ENCODE peak calls at places on chromosomes 16 and 17, in nine cellular contexts. C is A549; F is upper lobe of right lung; E is sigmoid colon; Q is tibial artery; W is right lobe of liver; U is neural progenitor cell; V is effector memory CD4-positive, alpha-beta T cell; M is AG04450. G is an unnamed sample.

GRCh38 chr17:14197582-14197981 is 39.1 kb downstream of the CDRT15 start:
- DNase-seq in C (no peak), F (no peak), E (no peak), Q (no peak), W (no peak), U (no peak), V (no peak), M (no peak), G (no peak)

GRCh38 chr16:978403-978802 is 3.2 kb upstream of the SOX8 start:
- DNase-seq in C (no peak), F (no peak), E (no peak), Q (no peak), W (no peak), U (no peak), V (no peak), M (no peak), G (no peak)

GRCh38 chr16:4775005-4775404 is 8.0 kb upstream of the ZNF500 start:
- DNase-seq in C (no peak), F (no peak), E (no peak), Q (no peak), W (no peak), U (no peak), V (no peak), M (no peak), G (no peak)

GRCh38 chr17:79405823-79406222 is 205.0 kb downstream of the RBFOX3 start:
- DNase-seq in C (no peak), F (no peak), E (no peak), Q (no peak), W (no peak), U (no peak), V (no peak), M (no peak), G (no peak)

GRCh38 chr16:78224342-78224741 is 124.9 kb downstream of the WWOX start:
- DNase-seq in C (no peak), F (no peak), E (no peak), Q (no peak), W (no peak), U (no peak), V (no peak), M (no peak), G (no peak)

GRCh38 chr17:48545022-48545376 is at the start of gene HOXB2:
- DNase-seq in C (no peak), F (no peak), E (no peak), Q (peak), W (no peak), U (no peak), V (no peak), M (no peak), G (no peak)

GRCh38 chr17:4509923-4510614 is 11.4 kb downstream of the SPNS2 start:
- DNase-seq in C (no peak), F (no peak), E (peak), Q (peak), W (peak), U (no peak), V (no peak), M (no peak), G (peak)

GRCh38 chr16:78210305-78210704 is 110.9 kb downstream of the WWOX start:
- DNase-seq in C (no peak), F (no peak), E (no peak), Q (no peak), W (no peak), U (peak), V (no peak), M (no peak), G (no peak)

GRCh38 chr16:84341533-84342295 is 26.6 kb upstream of the ATP2C2 start:
- DNase-seq in C (no peak), F (peak), E (no peak), Q (no peak), W (no peak), U (no peak), V (no peak), M (no peak), G (no peak)

GRCh38 chr16:3656491-3657468 is 2.3 kb downstream of the DNASE1 start:
- DNase-seq in C (no peak), F (peak), E (peak), Q (no peak), W (no peak), U (no peak), V (no peak), M (no peak), G (peak)

DNA sequence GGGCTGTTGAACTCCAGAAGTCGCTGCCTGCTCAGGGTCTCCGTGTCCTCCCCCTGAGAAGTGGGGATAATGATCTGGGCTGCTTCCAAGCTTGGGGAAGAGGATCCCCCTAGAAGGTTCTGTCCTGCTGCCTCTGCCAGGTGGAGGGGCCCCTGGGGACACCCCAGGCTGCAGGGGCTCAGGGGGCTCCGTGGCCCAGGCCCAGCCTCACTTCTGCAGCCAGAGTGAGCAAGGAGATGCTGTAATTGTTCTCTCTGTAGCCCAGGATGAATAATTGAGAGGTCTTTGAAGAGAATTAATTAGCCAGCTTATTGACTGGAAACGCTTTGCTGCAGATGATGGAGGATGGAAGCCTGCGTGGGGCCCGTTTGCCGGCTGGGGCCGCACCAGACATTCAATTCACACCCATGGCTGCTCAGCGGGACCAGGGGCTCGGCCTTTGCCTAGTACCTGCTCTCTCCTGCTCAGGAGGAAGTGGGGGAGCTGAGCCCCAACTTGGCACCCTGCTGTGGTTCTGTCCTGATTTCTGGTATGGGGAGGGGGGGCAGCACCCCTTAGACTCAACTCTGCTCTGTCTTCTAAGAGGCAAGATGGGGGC is 38.6 kb downstream of the TMEM235 start:
- DNase-seq in C (no peak), F (no peak), E (no peak), Q (no peak), W (no peak), U (peak), V (no peak), M (no peak), G (no peak)
- H3K4me3 ChIP-seq in C (no peak), F (no peak), E (no peak), Q (no peak), W (no peak), U (no peak), V (no peak), M (no peak), G (no peak)

GRCh38 chr16:68626557-68626956 is 18.6 kb upstream of the CDH3 start:
- DNase-seq in C (no peak), F (no peak), E (no peak), Q (no peak), W (no peak), U (no peak), V (no peak), M (no peak), G (no peak)

GRCh38 chr16:68629315-68629900 is 15.7 kb upstream of the CDH3 start:
- DNase-seq in C (no peak), F (no peak), E (no peak), Q (no peak), W (no peak), U (no peak), V (no peak), M (no peak), G (no peak)
- H3K27ac ChIP-seq in C (no peak), F (no peak), E (no peak), Q (no peak), W (no peak), U (no peak), V (no peak), M (no peak), G (no peak)

GRCh38 chr16:47492428-47493357 is 31.6 kb downstream of the PHKB start:
- DNase-seq in C (no peak), F (peak), E (peak), Q (peak), W (peak), U (no peak), V (no peak), M (no peak), G (peak)
- H3K4me3 ChIP-seq in C (no peak), F (no peak), E (no peak), Q (peak), W (no peak), U (no peak), V (no peak), M (no peak), G (peak)

GRCh38 chr16:57151369-57151768 is 34.5 kb downstream of the PSME3IP1 start:
- DNase-seq in C (no peak), F (no peak), E (peak), Q (no peak), W (no peak), U (no peak), V (no peak), M (no peak), G (no peak)

GRCh38 chr16:57147381-57148191 is 38.3 kb downstream of the PSME3IP1 start:
- DNase-seq in C (no peak), F (no peak), E (peak), Q (no peak), W (no peak), U (peak), V (no peak), M (no peak), G (no peak)

GRCh38 chr16:57148481-57148880 is 37.4 kb downstream of the PSME3IP1 start:
- DNase-seq in C (no peak), F (no peak), E (peak), Q (no peak), W (no peak), U (no peak), V (no peak), M (no peak), G (no peak)

GRCh38 chr16:57150682-57151330 is 35.0 kb downstream of the PSME3IP1 start:
- DNase-seq in C (no peak), F (no peak), E (peak), Q (no peak), W (no peak), U (no peak), V (no peak), M (no peak), G (no peak)

DNA sequence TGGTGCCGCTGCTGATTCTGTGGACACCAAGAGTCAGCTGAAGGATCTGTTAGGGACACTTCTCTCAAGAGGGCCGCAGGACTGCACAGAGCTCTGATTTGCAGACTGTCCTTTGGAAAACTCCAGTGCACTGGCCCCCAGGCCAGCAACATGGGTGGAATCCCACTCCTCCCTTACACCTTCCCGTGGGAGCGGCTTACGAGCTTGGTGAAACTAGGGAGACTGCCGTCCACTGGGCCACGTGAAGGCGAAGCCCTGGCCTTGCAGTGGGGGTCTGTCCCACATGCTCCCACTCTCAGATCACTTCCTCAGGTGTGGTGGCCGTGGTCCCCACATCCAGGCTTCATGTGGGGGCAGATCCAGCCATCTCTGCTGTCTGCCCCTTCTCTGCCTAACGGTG is 36.4 kb downstream of the PSME3IP1 start:
- DNase-seq in C (no peak), F (no peak), E (peak), Q (no peak), W (no peak), U (no peak), V (no peak), M (no peak), G (no peak)
- H3K27ac ChIP-seq in C (no peak), F (peak), E (no peak), Q (no peak), W (no peak), U (no peak), V (no peak), M (no peak), G (peak)